ENCODE peak calls at places on chromosomes 2 and 18, in six cellular contexts. One of them, this sample, is unnamed.
A peak's percentile ranks its signal among the peaks of the same experiment; 100 is the strongest.

GRCh38 chr2:12587729-12588522 is 128.8 kb upstream of the TRIB2 start:
- DNase-seq in ACHN: peak; percentile 64
- DNase-seq in smooth muscle cell of the brain vasculature: peak; percentile 39
- DNase-seq in NCI-H774: no peak
- DNase-seq in H4: peak; percentile 40
- DNase-seq in GM23248: peak; percentile 95
- DNase-seq in this sample: peak; percentile 71

GRCh38 chr2:232871418-232871834 is 1.4 kb downstream of the SNORC start:
- DNase-seq in ACHN: no peak
- DNase-seq in smooth muscle cell of the brain vasculature: no peak
- DNase-seq in NCI-H774: no peak
- DNase-seq in H4: no peak
- DNase-seq in GM23248: no peak
- DNase-seq in this sample: no peak

GRCh38 chr2:116980354-116980753 is 834.1 kb upstream of the DDX18 start:
- DNase-seq in ACHN: no peak
- DNase-seq in smooth muscle cell of the brain vasculature: no peak
- DNase-seq in NCI-H774: peak; percentile 15
- DNase-seq in H4: no peak
- DNase-seq in GM23248: no peak
- DNase-seq in this sample: no peak

GRCh38 chr2:189515264-189515663 is 65.3 kb downstream of the SLC40A1 start:
- DNase-seq in ACHN: no peak
- DNase-seq in smooth muscle cell of the brain vasculature: peak; percentile 50
- DNase-seq in NCI-H774: no peak
- DNase-seq in H4: peak; percentile 27
- DNase-seq in GM23248: peak; percentile 17
- DNase-seq in this sample: peak; percentile 79

GRCh38 chr2:100653449-100654045 is 90.8 kb downstream of the PDCL3 start:
- DNase-seq in ACHN: no peak
- DNase-seq in smooth muscle cell of the brain vasculature: no peak
- DNase-seq in NCI-H774: no peak
- DNase-seq in H4: no peak
- DNase-seq in GM23248: no peak
- DNase-seq in this sample: no peak

GRCh38 chr2:129884221-129884786 is 95.2 kb upstream of the RAB6C start:
- DNase-seq in ACHN: no peak
- DNase-seq in smooth muscle cell of the brain vasculature: no peak
- DNase-seq in NCI-H774: no peak
- DNase-seq in H4: no peak
- DNase-seq in GM23248: no peak
- DNase-seq in this sample: no peak

GRCh38 chr2:237281900-237282306 is 132.1 kb downstream of the COL6A3 start:
- DNase-seq in ACHN: no peak
- DNase-seq in smooth muscle cell of the brain vasculature: no peak
- DNase-seq in NCI-H774: no peak
- DNase-seq in H4: peak; percentile 91
- DNase-seq in GM23248: peak; percentile 96
- DNase-seq in this sample: peak; percentile 89

GRCh38 chr2:160859086-160859485 is 301.1 kb upstream of the TANK start:
- DNase-seq in ACHN: no peak
- DNase-seq in smooth muscle cell of the brain vasculature: no peak
- DNase-seq in NCI-H774: no peak
- DNase-seq in H4: no peak
- DNase-seq in GM23248: no peak
- DNase-seq in this sample: no peak

GRCh38 chr2:55653255-55653654 is 35.8 kb upstream of the PPP4R3B start:
- DNase-seq in ACHN: no peak
- DNase-seq in smooth muscle cell of the brain vasculature: no peak
- DNase-seq in NCI-H774: no peak
- DNase-seq in H4: no peak
- DNase-seq in GM23248: no peak
- DNase-seq in this sample: no peak

GRCh38 chr18:39806519-39806918 is 2148.5 kb upstream of the PIK3C3 start:
- DNase-seq in ACHN: no peak
- DNase-seq in smooth muscle cell of the brain vasculature: no peak
- DNase-seq in NCI-H774: no peak
- DNase-seq in H4: no peak
- DNase-seq in GM23248: peak; percentile 33
- DNase-seq in this sample: peak; percentile 29

GRCh38 chr18:53261241-53261640 is 921.2 kb downstream of the DCC start:
- DNase-seq in ACHN: no peak
- DNase-seq in smooth muscle cell of the brain vasculature: no peak
- DNase-seq in NCI-H774: no peak
- DNase-seq in H4: no peak
- DNase-seq in GM23248: no peak
- DNase-seq in this sample: no peak

GRCh38 chr18:77346446-77346845 is 96.8 kb downstream of the GALR1 start:
- DNase-seq in ACHN: no peak
- DNase-seq in smooth muscle cell of the brain vasculature: no peak
- DNase-seq in NCI-H774: no peak
- DNase-seq in H4: no peak
- DNase-seq in GM23248: peak; percentile 73
- DNase-seq in this sample: no peak

GRCh38 chr2:71190959-71191943 is 35.7 kb downstream of the PAIP2B start:
- DNase-seq in ACHN: peak; percentile 14
- DNase-seq in smooth muscle cell of the brain vasculature: no peak
- DNase-seq in NCI-H774: no peak
- DNase-seq in H4: no peak
- DNase-seq in GM23248: peak; percentile 59
- DNase-seq in this sample: peak; percentile 30

This sample was measured in myocyte.